ENCODE peak calls at places on chromosomes 1 and 21, in eight cellular contexts. V is mammary epithelial cell; N is pancreas; Q is AG04450; G is activated CD8-positive, alpha-beta T cell treated with anti-CD3 and anti-CD28 coated beads for 36 hours; K is tibial artery; A is heart left ventricle; R is upper lobe of right lung. H is an unnamed sample.

GRCh38 chr1:35401072-35401471 is 132.6 kb downstream of the ZMYM4 start:
- DNase-seq in A (no peak), V (no peak), Q (no peak), N (no peak), R (no peak), G (no peak), K (no peak), H (no peak)

GRCh38 chr1:75908717-75909152 is 23.5 kb downstream of the ASB17 start:
- DNase-seq in G (no peak), R (no peak), V (peak), K (no peak), N (no peak), A (no peak), Q (peak), H (peak)

GRCh38 chr1:171998711-171999110 is 157.4 kb downstream of the DNM3 start:
- DNase-seq in A (no peak), N (no peak), G (no peak), Q (no peak), V (peak), R (no peak), K (no peak), H (no peak)

GRCh38 chr21:25967566-25968438 is 202.8 kb downstream of the APP start:
- DNase-seq in R (no peak), G (no peak), Q (no peak), N (no peak), K (no peak), V (peak), A (no peak), H (peak)

GRCh38 chr1:234842726-234843641 is 233.0 kb upstream of the IRF2BP2 start:
- DNase-seq in V (no peak), A (no peak), Q (no peak), R (no peak), K (no peak), G (peak), N (no peak), H (no peak)

GRCh38 chr1:93818570-93818959 is 60.4 kb downstream of the DNTTIP2 start:
- DNase-seq in G (no peak), Q (no peak), V (no peak), R (no peak), K (no peak), A (no peak), N (no peak), H (no peak)

GRCh38 chr1:115837762-115838421 is 3.0 kb downstream of the NHLH2 start:
- DNase-seq in N (no peak), G (peak), A (no peak), Q (no peak), K (no peak), V (no peak), R (peak), H (no peak)

GRCh38 chr1:13960376-13960987 is 260.5 kb downstream of the PRDM2 start:
- DNase-seq in N (peak), Q (no peak), R (peak), V (peak), A (peak), K (peak), G (peak), H (peak)

GRCh38 chr21:31405638-31406037 is 61.6 kb upstream of the TIAM1 start:
- DNase-seq in Q (no peak), G (no peak), A (no peak), N (no peak), K (no peak), R (no peak), V (no peak), H (no peak)

GRCh38 chr1:64312431-64312830 is 109.0 kb downstream of the UBE2U start:
- DNase-seq in N (no peak), G (no peak), Q (no peak), K (no peak), A (no peak), V (no peak), R (no peak), H (no peak)

GRCh38 chr1:183810172-183810571 is 5.3 kb downstream of the RGL1 start:
- DNase-seq in Q (no peak), V (no peak), R (no peak), A (no peak), G (no peak), K (no peak), N (no peak), H (no peak)

GRCh38 chr1:9861371-9861770 is 37.6 kb upstream of the CLSTN1 start:
- DNase-seq in G (no peak), K (no peak), A (no peak), N (no peak), R (no peak), V (no peak), Q (no peak), H (no peak)

GRCh38 chr1:58887059-58887458 is 103.2 kb upstream of the JUN start:
- DNase-seq in G (no peak), V (no peak), Q (no peak), N (no peak), R (no peak), A (no peak), K (peak), H (no peak)

GRCh38 chr1:10286244-10286643 is 75.9 kb downstream of the KIF1B start:
- DNase-seq in N (no peak), R (no peak), K (peak), V (no peak), G (no peak), Q (no peak), A (peak), H (no peak)

GRCh38 chr1:169699769-169700168 is 11.7 kb downstream of the SELL start:
- DNase-seq in V (no peak), Q (no peak), A (no peak), G (no peak), K (no peak), N (no peak), R (no peak), H (no peak)
- TF ChIP-seq CTCF in V (no peak), Q (no peak), A (peak), G (no peak), K (no peak), N (no peak), R (no peak), H (no peak)

GRCh38 chr1:162396201-162396906 is 14.8 kb downstream of the C1orf226 start:
- DNase-seq in R (no peak), A (no peak), K (no peak), N (no peak), V (no peak), G (no peak), Q (no peak), H (no peak)

GRCh38 chr1:162397039-162397448 is 14.9 kb downstream of the SH2D1B start:
- DNase-seq in N (no peak), R (no peak), G (no peak), A (no peak), K (no peak), Q (no peak), V (no peak), H (peak)

GRCh38 chr1:162400790-162401189 is 11.1 kb downstream of the SH2D1B start:
- DNase-seq in N (no peak), Q (no peak), G (no peak), K (no peak), A (no peak), V (no peak), R (no peak), H (no peak)

GRCh38 chr1:162398999-162399580 is 12.8 kb downstream of the SH2D1B start:
- DNase-seq in Q (no peak), N (no peak), G (no peak), R (no peak), A (no peak), K (no peak), V (no peak), H (no peak)

GRCh38 chr1:162397943-162398560 is 13.9 kb downstream of the SH2D1B start:
- DNase-seq in K (no peak), V (no peak), R (no peak), A (no peak), G (no peak), Q (no peak), N (no peak), H (no peak)
- TF ChIP-seq CTCF in K (no peak), V (no peak), R (no peak), A (no peak), G (no peak), Q (no peak), N (no peak), H (no peak)

GRCh38 chr1:1122981-1123480 is 7.1 kb upstream of the C1orf159 start:
- DNase-seq in N (no peak), K (no peak), R (no peak), G (no peak), A (no peak), V (no peak), Q (no peak), H (no peak)
- TF ChIP-seq CTCF in N (no peak), K (no peak), R (no peak), G (no peak), A (no peak), V (no peak), Q (no peak), H (no peak)

GRCh38 chr1:69221492-69221990 is 346.2 kb upstream of the LRRC7 start:
- DNase-seq in R (no peak), G (no peak), A (no peak), N (no peak), V (no peak), K (no peak), Q (no peak), H (peak)
- TF ChIP-seq CTCF in R (no peak), G (no peak), A (no peak), N (no peak), V (no peak), K (no peak), Q (peak), H (no peak)

GRCh38 chr1:24596401-24596880 is 40.6 kb downstream of the NCMAP start:
- DNase-seq in A (no peak), Q (no peak), G (no peak), V (no peak), K (no peak), R (no peak), N (no peak), H (no peak)
- TF ChIP-seq CTCF in A (no peak), Q (no peak), G (no peak), V (no peak), K (no peak), R (no peak), N (no peak), H (no peak)

DNA sequence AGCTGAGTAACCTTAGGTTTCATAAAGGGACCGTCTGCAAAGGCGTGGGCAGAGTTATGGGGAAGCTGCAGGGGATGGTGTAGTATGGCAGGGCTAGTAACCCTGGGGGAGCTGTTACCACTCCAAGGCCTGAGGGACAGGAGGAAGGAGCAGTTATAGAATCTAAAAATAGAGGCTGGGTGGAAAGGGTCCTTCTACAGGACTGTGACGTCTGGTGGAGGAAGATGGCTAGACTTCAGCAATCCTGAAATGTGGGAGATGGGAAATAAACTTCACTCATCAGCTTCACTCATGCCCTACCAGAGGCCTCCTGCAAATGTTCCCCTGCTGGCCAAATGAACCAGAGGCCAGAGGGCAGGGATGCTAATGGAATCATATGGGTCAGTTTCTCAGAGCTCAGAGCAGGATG is 46.1 kb downstream of the DAB1 start:
- DNase-seq in R (no peak), N (no peak), Q (no peak), G (no peak), V (no peak), A (no peak), K (no peak), H (no peak)
- TF ChIP-seq CTCF in R (no peak), N (no peak), Q (no peak), G (no peak), V (no peak), A (no peak), K (no peak), H (no peak)

DNA sequence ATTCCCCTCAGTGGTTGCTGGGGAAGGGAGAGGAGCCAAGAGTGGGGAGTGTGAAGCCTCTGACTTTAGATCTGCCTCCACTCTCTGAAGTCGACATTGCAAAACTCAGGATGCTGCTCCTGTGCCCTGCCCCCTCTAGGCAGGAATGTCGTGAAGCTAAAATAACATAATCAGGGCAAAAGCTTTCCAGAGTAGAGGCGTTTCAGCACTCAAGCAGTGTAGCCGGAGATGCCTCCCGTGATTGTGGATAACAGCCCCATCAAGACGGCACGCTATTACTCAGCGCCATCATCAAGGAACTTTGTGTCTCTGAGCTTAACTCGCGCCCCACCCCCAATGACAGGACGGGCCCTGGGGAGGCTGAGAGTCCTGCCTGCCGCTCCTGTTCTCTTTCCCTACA is 60.0 kb downstream of the FBXO2 start:
- DNase-seq in G (no peak), K (no peak), Q (no peak), N (no peak), R (no peak), V (peak), A (no peak), H (no peak)
- TF ChIP-seq CTCF in G (no peak), K (peak), Q (peak), N (no peak), R (no peak), V (no peak), A (peak), H (no peak)

DNA sequence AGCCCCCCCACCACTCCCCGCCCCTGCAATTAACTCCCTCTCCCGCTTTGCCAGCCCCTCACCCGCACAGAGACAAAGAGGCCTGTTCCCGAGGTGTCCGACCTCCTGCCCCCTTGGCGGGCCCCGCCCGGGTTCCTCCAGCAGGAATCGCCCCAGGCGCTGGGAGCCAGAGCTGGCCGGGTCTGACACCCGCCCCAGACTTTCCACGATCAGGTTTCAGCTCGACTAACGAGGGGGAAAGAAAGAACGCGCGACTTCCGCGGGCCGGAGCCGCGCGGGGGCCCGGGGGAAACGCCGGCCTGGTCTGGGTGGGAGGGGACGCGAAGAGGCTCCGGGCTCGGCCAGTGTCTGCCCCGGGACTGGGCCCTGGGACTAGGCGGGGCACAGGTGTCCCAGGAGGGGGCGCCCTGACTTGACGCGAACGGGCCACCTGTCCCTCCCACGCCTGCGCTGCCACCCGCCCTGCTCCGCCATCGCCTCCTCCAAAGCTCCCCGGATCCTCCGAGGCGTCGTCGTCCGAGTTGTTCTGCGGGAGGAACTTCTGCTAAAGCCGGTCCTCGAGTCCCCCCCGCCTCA is 36.3 kb upstream of the HHAT start:
- DNase-seq in A (peak), G (peak), Q (no peak), V (peak), K (peak), N (peak), R (peak), H (peak)
- TF ChIP-seq CTCF in A (peak), G (peak), Q (no peak), V (no peak), K (peak), N (peak), R (peak), H (peak)

GRCh38 chr1:3313579-3313955 is 140.9 kb upstream of the ARHGEF16 start:
- DNase-seq in R (peak), Q (peak), A (peak), V (no peak), K (peak), G (no peak), N (peak), H (peak)

GRCh38 chr1:3312310-3312734 is 142.1 kb upstream of the ARHGEF16 start:
- DNase-seq in K (peak), Q (no peak), R (no peak), N (no peak), G (no peak), A (no peak), V (no peak), H (no peak)

GRCh38 chr1:3312894-3313578 is 141.4 kb upstream of the ARHGEF16 start:
- DNase-seq in R (peak), G (peak), V (peak), K (peak), Q (peak), N (peak), A (peak), H (peak)

GRCh38 chr1:3310718-3311400 is 143.6 kb upstream of the ARHGEF16 start:
- DNase-seq in N (no peak), A (no peak), K (no peak), G (no peak), V (no peak), Q (no peak), R (no peak), H (no peak)

GRCh38 chr1:3311711-3312110 is 142.8 kb upstream of the ARHGEF16 start:
- DNase-seq in R (no peak), N (no peak), Q (no peak), A (no peak), K (no peak), V (no peak), G (no peak), H (no peak)
- TF ChIP-seq CTCF in R (no peak), N (no peak), Q (no peak), A (no peak), K (no peak), V (no peak), G (no peak), H (no peak)